ENCODE peak calls at places on chromosomes 5 and 9, in ten cellular contexts. I is renal cortical epithelial cell, Z is amniotic stem cell, R is right atrium auricular region, E is Calu3, J is EL, P is RWPE1, X is NCI-H1105 treated with DMSO at 0.1 percent for 48 hours, S is COR-L47, V is PC-3. M is an unnamed sample.

GRCh38 chr9:129280236-129281231 is 102.5 kb upstream of the IER5L start:
- DNase-seq in I (no peak), Z (no peak), R (peak; percentile 52), E (no peak), J (no peak), P (no peak), X (no peak), S (no peak), V (no peak), M (no peak)

GRCh38 chr9:136403538-136403914 is 3.6 kb upstream of the SNAPC4 start:
- DNase-seq in I (no peak), Z (no peak), R (no peak), E (no peak), J (no peak), P (no peak), X (no peak), S (no peak), V (no peak), M (no peak)

GRCh38 chr5:95959964-95960801 is 1.5 kb downstream of the ELL2 start:
- DNase-seq in I (peak; percentile 32), Z (no peak), R (no peak), E (peak; percentile 25), J (peak; percentile 37), P (peak; percentile 44), X (no peak), S (no peak), V (no peak), M (no peak)

GRCh38 chr5:27473300-27474053 is 435.1 kb upstream of the CDH9 start:
- DNase-seq in I (no peak), Z (no peak), R (no peak), E (no peak), J (no peak), P (no peak), X (no peak), S (no peak), V (no peak), M (no peak)

GRCh38 chr9:136282272-136282861 is 21.5 kb downstream of the CCDC187 start:
- DNase-seq in I (no peak), Z (no peak), R (no peak), E (no peak), J (no peak), P (no peak), X (no peak), S (peak; percentile 28), V (no peak), M (no peak)

GRCh38 chr9:134635431-134636141 is 6.0 kb upstream of the COL5A1 start:
- DNase-seq in I (no peak), Z (no peak), R (no peak), E (no peak), J (no peak), P (no peak), X (no peak), S (no peak), V (no peak), M (no peak)

GRCh38 chr9:38318755-38319495 is 73.6 kb upstream of the ALDH1B1 start:
- DNase-seq in I (peak; percentile 95), Z (no peak), R (no peak), E (no peak), J (peak; percentile 28), P (no peak), X (no peak), S (no peak), V (no peak), M (no peak)

GRCh38 chr5:93721045-93721444 is 20.4 kb downstream of the POU5F2 start:
- DNase-seq in I (no peak), Z (no peak), R (no peak), E (no peak), J (no peak), P (no peak), X (no peak), S (no peak), V (no peak), M (no peak)

GRCh38 chr5:54822331-54822700 is 163.1 kb downstream of the ESM1 start:
- DNase-seq in I (no peak), Z (no peak), R (no peak), E (no peak), J (no peak), P (no peak), X (no peak), S (no peak), V (no peak), M (no peak)

GRCh38 chr9:69153707-69154521 is 20.2 kb upstream of the TJP2 start:
- DNase-seq in I (peak; percentile 65), Z (no peak), R (no peak), E (peak; percentile 61), J (no peak), P (no peak), X (no peak), S (no peak), V (no peak), M (peak; percentile 44)

GRCh38 chr5:135488727-135489465 is 36.7 kb upstream of the TIFAB start:
- DNase-seq in I (peak; percentile 9), Z (peak; percentile 55), R (no peak), E (no peak), J (peak; percentile 89), P (peak; percentile 81), X (peak; percentile 67), S (peak; percentile 81), V (peak; percentile 76), M (no peak)

GRCh38 chr5:32276173-32276853 is 36.4 kb downstream of the MTMR12 start:
- DNase-seq in I (peak; percentile 88), Z (no peak), R (no peak), E (no peak), J (no peak), P (peak; percentile 16), X (no peak), S (no peak), V (no peak), M (no peak)

GRCh38 chr5:11595045-11595444 is 309.2 kb downstream of the CTNND2 start:
- DNase-seq in I (no peak), Z (no peak), R (no peak), E (peak; percentile 12), J (no peak), P (no peak), X (no peak), S (no peak), V (no peak), M (no peak)

GRCh38 chr5:142713151-142713706 is 27.3 kb upstream of the FGF1 start:
- DNase-seq in I (peak; percentile 77), Z (peak; percentile 79), R (peak; percentile 89), E (peak; percentile 96), J (peak; percentile 86), P (peak; percentile 72), X (peak; percentile 75), S (peak; percentile 67), V (peak; percentile 89), M (peak; percentile 88)